ENCODE peak calls at places on chromosomes 13 and 19, in six cellular contexts. B, D, A, K, Z and U are unnamed samples.

GRCh38 chr13:41905600-41906254 is 55.2 kb downstream of the VWA8 start:
- DNase-seq in B (peak), D (no peak), A (no peak), K (no peak), Z (no peak), U (peak)

GRCh38 chr19:812049-812816 is 9.5 kb downstream of the PLPPR3 start:
- DNase-seq in B (no peak), D (no peak), A (no peak), K (no peak), Z (no peak), U (no peak)

GRCh38 chr13:85520445-85520844 is 278.8 kb downstream of the SLITRK6 start:
- DNase-seq in B (no peak), D (no peak), A (no peak), K (no peak), Z (no peak), U (no peak)

GRCh38 chr13:27296496-27296895 is 25.9 kb downstream of the RASL11A start:
- DNase-seq in B (no peak), D (no peak), A (no peak), K (no peak), Z (no peak), U (no peak)

GRCh38 chr13:90205911-90206310 is 1141.6 kb upstream of the MIR17HG start:
- DNase-seq in B (no peak), D (no peak), A (no peak), K (no peak), Z (no peak), U (no peak)

GRCh38 chr13:42377640-42378382 is 105.9 kb downstream of the AKAP11 start:
- DNase-seq in B (no peak), D (no peak), A (peak), K (no peak), Z (no peak), U (no peak)

GRCh38 chr13:77118134-77118533 is 91.2 kb upstream of the FBXL3 start:
- DNase-seq in B (no peak), D (no peak), A (no peak), K (no peak), Z (no peak), U (no peak)

GRCh38 chr19:18063463-18063862 is 23.3 kb downstream of the IL12RB1 start:
- DNase-seq in B (no peak), D (no peak), A (no peak), K (no peak), Z (no peak), U (peak)

GRCh38 chr19:34409189-34410164 is 5.3 kb downstream of the PDCD2L start:
- DNase-seq in B (no peak), D (no peak), A (no peak), K (no peak), Z (no peak), U (no peak)

GRCh38 chr19:39553082-39553652 is 13.2 kb upstream of the EID2 start:
- DNase-seq in B (no peak), D (no peak), A (no peak), K (no peak), Z (no peak), U (no peak)

GRCh38 chr19:53884256-53884655 is 2.3 kb downstream of the PRKCG start:
- DNase-seq in B (no peak), D (no peak), A (no peak), K (no peak), Z (no peak), U (no peak)

GRCh38 chr19:10552596-10553053 is 8.9 kb downstream of the ATG4D start:
- DNase-seq in B (peak), D (no peak), A (no peak), K (no peak), Z (no peak), U (no peak)

GRCh38 chr19:48964205-48965032 is 690 bp upstream of the FTL start:
- DNase-seq in B (peak), D (no peak), A (no peak), K (peak), Z (no peak), U (peak)

GRCh38 chr19:17943284-17944221 is 10.7 kb downstream of the CCDC124 start:
- DNase-seq in B (no peak), D (no peak), A (no peak), K (no peak), Z (no peak), U (no peak)

GRCh38 chr13:28059214-28059613 is 41.2 kb downstream of the FLT3 start:
- DNase-seq in B (peak), D (no peak), A (peak), K (peak), Z (no peak), U (peak)

GRCh38 chr19:2428756-2429711 is 1.6 kb upstream of the TIMM13 start:
- DNase-seq in B (no peak), D (no peak), A (no peak), K (no peak), Z (no peak), U (no peak)

GRCh38 chr13:41502676-41503075 is 45.3 kb downstream of the RGCC start:
- DNase-seq in B (no peak), D (no peak), A (no peak), K (no peak), Z (no peak), U (no peak)

GRCh38 chr19:40623403-40624239 is 22.5 kb downstream of the LTBP4 start:
- DNase-seq in B (peak), D (peak), A (no peak), K (no peak), Z (no peak), U (no peak)

GRCh38 chr19:690203-690602 is 5.0 kb downstream of the PRSS57 start:
- DNase-seq in B (no peak), D (peak), A (no peak), K (no peak), Z (no peak), U (no peak)

GRCh38 chr13:31818236-31818635 is 78.9 kb downstream of the RXFP2 start:
- DNase-seq in B (no peak), D (no peak), A (no peak), K (no peak), Z (no peak), U (peak)